ENCODE peak calls at places on chromosomes 4 and X, in ten cellular contexts. One of them, this sample, is unnamed.
A peak's percentile ranks its signal among the peaks of the same experiment; 100 is the strongest.

GRCh38 chr4:180527993-180528392 is 1715.2 kb upstream of the TENM3 start:
- DNase-seq in NCI-H1105 treated with DMSO at 0.1 percent for 48 hours: peak; percentile 11
- DNase-seq in ovary: no peak
- DNase-seq in posterior vena cava: no peak
- DNase-seq in naive B cell: no peak
- DNase-seq in ELF-1: no peak
- DNase-seq in KG1: no peak
- DNase-seq in H9: no peak
- DNase-seq in AG08396: no peak
- DNase-seq in T-helper 2 cell: no peak
- DNase-seq in this sample: no peak

GRCh38 chr4:169295822-169296221 is 25.1 kb upstream of the SH3RF1 start:
- DNase-seq in T-helper 2 cell: no peak
- DNase-seq in AG08396: no peak
- DNase-seq in ovary: no peak
- DNase-seq in KG1: no peak
- DNase-seq in naive B cell: no peak
- DNase-seq in posterior vena cava: no peak
- DNase-seq in ELF-1: no peak
- DNase-seq in NCI-H1105 treated with DMSO at 0.1 percent for 48 hours: no peak
- DNase-seq in H9: no peak
- DNase-seq in this sample: no peak

GRCh38 chr4:14361084-14361483 is 641.2 kb upstream of the CPEB2 start:
- DNase-seq in naive B cell: no peak
- DNase-seq in H9: no peak
- DNase-seq in ELF-1: no peak
- DNase-seq in posterior vena cava: no peak
- DNase-seq in T-helper 2 cell: no peak
- DNase-seq in KG1: no peak
- DNase-seq in NCI-H1105 treated with DMSO at 0.1 percent for 48 hours: no peak
- DNase-seq in AG08396: no peak
- DNase-seq in ovary: no peak
- DNase-seq in this sample: no peak

GRCh38 chr4:51836531-51836930 is 6.4 kb upstream of the DCUN1D4 start:
- DNase-seq in H9: no peak
- DNase-seq in NCI-H1105 treated with DMSO at 0.1 percent for 48 hours: no peak
- DNase-seq in ELF-1: no peak
- DNase-seq in T-helper 2 cell: no peak
- DNase-seq in naive B cell: no peak
- DNase-seq in posterior vena cava: no peak
- DNase-seq in ovary: no peak
- DNase-seq in AG08396: no peak
- DNase-seq in KG1: no peak
- DNase-seq in this sample: peak; percentile 42

GRCh38 chrX:69149466-69150293 is 15.6 kb downstream of the PJA1 start:
- DNase-seq in T-helper 2 cell: no peak
- DNase-seq in AG08396: no peak
- DNase-seq in naive B cell: no peak
- DNase-seq in NCI-H1105 treated with DMSO at 0.1 percent for 48 hours: no peak
- DNase-seq in ovary: no peak
- DNase-seq in posterior vena cava: peak; percentile 59
- DNase-seq in KG1: no peak
- DNase-seq in ELF-1: peak; percentile 86
- DNase-seq in H9: peak; percentile 92
- DNase-seq in this sample: no peak

GRCh38 chr4:8221476-8221875 is 22.4 kb downstream of the SH3TC1 start:
- DNase-seq in ELF-1: no peak
- DNase-seq in NCI-H1105 treated with DMSO at 0.1 percent for 48 hours: no peak
- DNase-seq in naive B cell: no peak
- DNase-seq in posterior vena cava: no peak
- DNase-seq in KG1: no peak
- DNase-seq in ovary: no peak
- DNase-seq in T-helper 2 cell: no peak
- DNase-seq in H9: no peak
- DNase-seq in AG08396: no peak
- DNase-seq in this sample: peak; percentile 95

GRCh38 chr4:68732653-68733466 is 62.4 kb upstream of the UGT2B15 start:
- DNase-seq in T-helper 2 cell: no peak
- DNase-seq in ELF-1: no peak
- DNase-seq in ovary: no peak
- DNase-seq in H9: no peak
- DNase-seq in KG1: no peak
- DNase-seq in posterior vena cava: no peak
- DNase-seq in NCI-H1105 treated with DMSO at 0.1 percent for 48 hours: no peak
- DNase-seq in naive B cell: no peak
- DNase-seq in AG08396: no peak
- DNase-seq in this sample: no peak

GRCh38 chr4:185016946-185017797 is 1.1 kb upstream of the HELT start:
- DNase-seq in T-helper 2 cell: no peak
- DNase-seq in posterior vena cava: peak; percentile 28
- DNase-seq in NCI-H1105 treated with DMSO at 0.1 percent for 48 hours: no peak
- DNase-seq in ovary: no peak
- DNase-seq in AG08396: no peak
- DNase-seq in H9: no peak
- DNase-seq in naive B cell: no peak
- DNase-seq in KG1: no peak
- DNase-seq in ELF-1: peak; percentile 16
- DNase-seq in this sample: peak; percentile 27

GRCh38 chr4:76857010-76857409 is 40.9 kb downstream of the SOWAHB start:
- DNase-seq in T-helper 2 cell: no peak
- DNase-seq in H9: no peak
- DNase-seq in AG08396: no peak
- DNase-seq in NCI-H1105 treated with DMSO at 0.1 percent for 48 hours: no peak
- DNase-seq in ovary: no peak
- DNase-seq in KG1: no peak
- DNase-seq in ELF-1: no peak
- DNase-seq in posterior vena cava: no peak
- DNase-seq in naive B cell: no peak
- DNase-seq in this sample: no peak

GRCh38 chr4:148238797-148239196 is 203.4 kb downstream of the NR3C2 start:
- DNase-seq in ELF-1: no peak
- DNase-seq in naive B cell: no peak
- DNase-seq in posterior vena cava: no peak
- DNase-seq in AG08396: no peak
- DNase-seq in T-helper 2 cell: no peak
- DNase-seq in KG1: no peak
- DNase-seq in NCI-H1105 treated with DMSO at 0.1 percent for 48 hours: no peak
- DNase-seq in ovary: no peak
- DNase-seq in H9: no peak
- DNase-seq in this sample: no peak

GRCh38 chr4:156941940-156942548 is 29.6 kb downstream of the PDGFC start:
- DNase-seq in naive B cell: no peak
- DNase-seq in KG1: no peak
- DNase-seq in NCI-H1105 treated with DMSO at 0.1 percent for 48 hours: no peak
- DNase-seq in ELF-1: peak; percentile 66
- DNase-seq in H9: peak; percentile 53
- DNase-seq in posterior vena cava: peak; percentile 69
- DNase-seq in AG08396: peak; percentile 67
- DNase-seq in ovary: peak; percentile 30
- DNase-seq in T-helper 2 cell: no peak
- DNase-seq in this sample: no peak

GRCh38 chr4:4923208-4923607 is 63.7 kb downstream of the MSX1 start:
- DNase-seq in T-helper 2 cell: no peak
- DNase-seq in ELF-1: no peak
- DNase-seq in KG1: no peak
- DNase-seq in ovary: no peak
- DNase-seq in posterior vena cava: no peak
- DNase-seq in H9: no peak
- DNase-seq in NCI-H1105 treated with DMSO at 0.1 percent for 48 hours: no peak
- DNase-seq in naive B cell: no peak
- DNase-seq in AG08396: no peak
- DNase-seq in this sample: no peak

GRCh38 chrX:18714910-18715309 is 7.5 kb downstream of the PPEF1 start:
- DNase-seq in H9: no peak
- DNase-seq in posterior vena cava: no peak
- DNase-seq in ELF-1: peak; percentile 34
- DNase-seq in naive B cell: no peak
- DNase-seq in T-helper 2 cell: no peak
- DNase-seq in NCI-H1105 treated with DMSO at 0.1 percent for 48 hours: no peak
- DNase-seq in KG1: no peak
- DNase-seq in AG08396: no peak
- DNase-seq in ovary: no peak
- DNase-seq in this sample: no peak

GRCh38 chrX:103475381-103475780 is 43.9 kb downstream of the RAB40A start:
- DNase-seq in H9: no peak
- DNase-seq in naive B cell: no peak
- DNase-seq in KG1: no peak
- DNase-seq in T-helper 2 cell: no peak
- DNase-seq in NCI-H1105 treated with DMSO at 0.1 percent for 48 hours: no peak
- DNase-seq in ovary: no peak
- DNase-seq in AG08396: no peak
- DNase-seq in ELF-1: no peak
- DNase-seq in posterior vena cava: no peak
- DNase-seq in this sample: no peak

GRCh38 chr4:71261633-71262121 is 77.1 kb upstream of the SLC4A4 start:
- DNase-seq in AG08396: no peak
- DNase-seq in naive B cell: no peak
- DNase-seq in ovary: no peak
- DNase-seq in KG1: no peak
- DNase-seq in NCI-H1105 treated with DMSO at 0.1 percent for 48 hours: no peak
- DNase-seq in H9: no peak
- DNase-seq in posterior vena cava: no peak
- DNase-seq in ELF-1: no peak
- DNase-seq in T-helper 2 cell: no peak
- DNase-seq in this sample: no peak

GRCh38 chr4:8373270-8373972 is 67.1 kb downstream of the ACOX3 start:
- DNase-seq in AG08396: no peak
- DNase-seq in ELF-1: no peak
- DNase-seq in H9: no peak
- DNase-seq in NCI-H1105 treated with DMSO at 0.1 percent for 48 hours: no peak
- DNase-seq in posterior vena cava: peak; percentile 69
- DNase-seq in ovary: no peak
- DNase-seq in KG1: no peak
- DNase-seq in T-helper 2 cell: no peak
- DNase-seq in naive B cell: no peak
- DNase-seq in this sample: no peak

GRCh38 chrX:68832516-68833447 is 4.0 kb downstream of the EFNB1 start:
- DNase-seq in AG08396: no peak
- DNase-seq in ELF-1: peak; percentile 27
- DNase-seq in ovary: no peak
- DNase-seq in H9: peak; percentile 18
- DNase-seq in naive B cell: no peak
- DNase-seq in posterior vena cava: peak; percentile 77
- DNase-seq in NCI-H1105 treated with DMSO at 0.1 percent for 48 hours: no peak
- DNase-seq in KG1: no peak
- DNase-seq in T-helper 2 cell: no peak
- DNase-seq in this sample: no peak